ENCODE peak calls at places on chromosomes 2 and 18, in nine cellular contexts. A is mammary epithelial cell; Q is thoracic aorta; V is PC-3; M is CD4-positive, alpha-beta memory T cell; D is ovary; L is esophagus squamous epithelium; C is GM23248; F is pancreas. Y is an unnamed sample. For H3K4me1, the result is how much of the 10 kb centered on the place peaks cover.

GRCh38 chr2:1601471-1602358 is 142.6 kb downstream of the PXDN start:
- DNase-seq in C (no peak), A (no peak), L (no peak), F (no peak), V (no peak), D (peak), M (no peak), Q (no peak), Y (peak)

GRCh38 chr2:152573168-152573567 is 144.1 kb downstream of the PRPF40A start:
- DNase-seq in A (peak), D (no peak), V (peak), Q (no peak), F (peak), L (no peak), M (no peak), C (peak), Y (no peak)

GRCh38 chr18:62979172-62979571 is 263.8 kb downstream of the PHLPP1 start:
- DNase-seq in M (no peak), F (no peak), V (peak), L (no peak), D (peak), C (peak), A (peak), Q (no peak), Y (no peak)

GRCh38 chr18:35038029-35038428 is 3.2 kb upstream of the MAPRE2 start:
- DNase-seq in Q (no peak), L (no peak), M (no peak), A (no peak), C (no peak), D (no peak), F (no peak), V (no peak), Y (no peak)

GRCh38 chr2:111149882-111150455 is 29.3 kb downstream of the BCL2L11 start:
- DNase-seq in V (peak), D (no peak), Q (no peak), A (no peak), M (no peak), L (no peak), C (no peak), F (no peak), Y (no peak)

GRCh38 chr2:162017233-162017632 is 56.8 kb downstream of the DPP4 start:
- DNase-seq in V (no peak), A (no peak), L (no peak), F (no peak), C (no peak), Q (no peak), D (no peak), M (no peak), Y (no peak)

GRCh38 chr2:118013221-118013723 is 598 bp downstream of the CCDC93 start:
- DNase-seq in V (peak), A (peak), F (peak), D (peak), Q (no peak), L (no peak), M (peak), C (peak), Y (peak)

GRCh38 chr2:157769866-157770265 is 106.3 kb downstream of the ACVR1 start:
- DNase-seq in M (no peak), V (no peak), Q (no peak), F (no peak), D (no peak), A (no peak), C (peak), L (no peak), Y (no peak)

GRCh38 chr2:26068602-26069298 is 34.9 kb downstream of the RAB10 start:
- DNase-seq in Q (no peak), V (peak), F (no peak), M (peak), C (peak), L (no peak), D (no peak), A (peak), Y (no peak)

GRCh38 chr2:239876241-239876947 is 148.7 kb downstream of the NDUFA10 start:
- DNase-seq in A (no peak), F (no peak), L (no peak), M (no peak), D (no peak), V (no peak), C (no peak), Q (no peak), Y (no peak)

GRCh38 chr2:100425573-100426383 is 8.3 kb upstream of the CHST10 start:
- DNase-seq in L (no peak), A (no peak), V (no peak), M (no peak), F (no peak), D (no peak), C (no peak), Q (no peak), Y (no peak)

GRCh38 chr2:95023222-95023597 is 2.3 kb upstream of the MAL start:
- DNase-seq in M (peak), L (no peak), F (no peak), C (no peak), Q (no peak), V (peak), A (peak), D (no peak), Y (no peak)

GRCh38 chr2:121075006-121075545 is 209.9 kb downstream of the TFCP2L1 start:
- DNase-seq in D (peak), M (no peak), A (peak), L (no peak), V (peak), Q (no peak), C (peak), F (no peak), Y (no peak)

GRCh38 chr18:26503382-26503781 is 45.0 kb downstream of the KCTD1 start:
- DNase-seq in Q (no peak), M (no peak), C (no peak), L (no peak), A (peak), V (no peak), D (no peak), F (no peak), Y (no peak)

GRCh38 chr2:201883970-201884369 is 77.6 kb downstream of the CDK15 start:
- DNase-seq in A (no peak), V (no peak), F (no peak), D (no peak), M (no peak), L (no peak), Q (no peak), C (no peak), Y (no peak)

GRCh38 chr18:72375628-72376027 is 168.5 kb downstream of the CBLN2 start:
- DNase-seq in L (no peak), F (no peak), V (peak), A (no peak), D (no peak), Q (no peak), C (no peak), M (no peak), Y (no peak)

GRCh38 chr18:55114856-55115255 is 155.6 kb upstream of the CCDC68 start:
- DNase-seq in F (no peak), Q (no peak), L (no peak), C (no peak), V (no peak), M (no peak), A (no peak), D (no peak), Y (no peak)

DNA sequence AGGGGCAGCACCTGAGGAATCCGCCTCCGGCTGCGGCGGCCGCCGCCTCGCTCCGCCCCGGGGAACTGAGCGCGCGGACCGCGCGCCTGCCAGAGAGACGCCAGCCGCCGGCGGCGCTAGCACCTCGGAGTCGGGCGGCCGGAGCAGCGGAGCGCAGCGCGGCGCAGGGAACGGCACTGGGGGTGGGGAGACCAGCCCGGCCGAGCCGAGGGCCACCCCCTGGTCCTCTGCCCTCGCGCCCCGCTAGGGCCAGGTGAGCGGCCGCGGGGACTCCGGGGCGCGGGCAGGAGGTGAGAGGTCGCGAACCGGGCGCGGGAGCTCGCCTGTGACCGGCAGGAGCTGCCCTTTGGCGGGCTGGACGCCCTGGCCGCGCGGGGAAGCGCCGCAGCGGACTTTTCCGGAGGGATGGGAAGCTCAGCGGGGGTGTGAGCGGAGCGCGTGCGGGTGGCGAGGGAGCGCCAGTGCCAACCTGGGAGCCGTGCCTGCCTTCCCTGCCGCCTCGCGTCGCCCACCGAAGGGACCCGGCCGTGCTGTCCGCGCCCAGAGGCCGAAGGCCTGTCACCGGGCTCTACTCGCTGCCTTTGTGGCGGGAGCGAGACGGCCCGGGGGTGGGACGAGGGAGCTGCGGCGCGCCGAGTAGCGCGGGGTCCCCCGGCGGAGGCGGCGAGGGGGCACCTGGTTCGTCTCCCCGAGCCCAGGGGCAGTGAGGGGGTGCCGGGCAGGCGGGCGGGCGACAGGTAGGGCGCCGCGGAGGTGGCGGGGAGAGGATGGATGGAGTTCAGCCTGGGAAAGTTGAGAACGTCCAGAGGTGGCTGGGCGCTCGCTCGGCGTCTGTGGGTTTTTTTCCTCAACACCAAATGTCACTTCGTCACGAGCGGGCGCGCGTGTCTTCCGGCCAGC is at the start of gene GREB1L:
- DNase-seq in M (no peak), L (no peak), F (peak), Q (no peak), V (peak), A (peak), D (peak), C (peak), Y (no peak)
- H3K4me1 ChIP-seq in M (under half), L (under half), F (under half), Q (under half), V (under half), A (under half), D (under half), C (under half), Y (under half)

GRCh38 chr18:75220786-75221355 is 10.3 kb downstream of the TSHZ1 start:
- DNase-seq in D (no peak), Q (no peak), L (no peak), V (no peak), A (no peak), C (no peak), F (no peak), M (no peak), Y (no peak)
- H3K4me1 ChIP-seq in D (under half), Q (under half), L (half or more), V (under half), A (under half), C (under half), F (under half), M (under half), Y (under half)

DNA sequence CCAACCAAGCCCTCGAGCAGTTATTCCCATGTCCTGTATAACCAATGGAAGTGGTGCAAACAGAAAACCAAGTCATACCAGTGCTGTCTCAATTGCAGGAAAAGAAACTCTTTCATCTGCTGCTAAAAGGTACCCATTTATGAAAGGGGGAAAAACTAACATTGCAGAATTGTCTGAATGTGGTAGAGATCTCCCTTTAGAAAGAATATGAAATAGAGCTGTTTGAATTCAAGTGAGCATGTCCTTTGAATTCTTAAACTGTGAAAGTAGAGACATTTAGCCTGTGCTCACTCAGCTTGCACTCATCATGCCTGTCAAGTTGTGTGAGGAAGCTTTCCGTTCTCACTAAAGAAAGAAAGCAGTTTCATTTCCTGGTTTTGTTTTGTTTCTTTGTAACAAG is 87.3 kb downstream of the EML4 start:
- DNase-seq in L (no peak), C (no peak), V (no peak), M (no peak), Q (no peak), D (no peak), F (no peak), A (no peak), Y (no peak)
- H3K4me1 ChIP-seq in L (under half), C (under half), V (under half), M (half or more), Q (under half), D (under half), F (under half), A (under half), Y (under half)

GRCh38 chr2:40127147-40127546 is 324.7 kb downstream of the SLC8A1 start:
- DNase-seq in V (no peak), A (no peak), D (no peak), Q (no peak), M (no peak), L (no peak), F (no peak), C (no peak), Y (no peak)
- H3K4me1 ChIP-seq in V (under half), A (under half), D (under half), Q (half or more), M (under half), L (under half), F (under half), C (half or more), Y (under half)

DNA sequence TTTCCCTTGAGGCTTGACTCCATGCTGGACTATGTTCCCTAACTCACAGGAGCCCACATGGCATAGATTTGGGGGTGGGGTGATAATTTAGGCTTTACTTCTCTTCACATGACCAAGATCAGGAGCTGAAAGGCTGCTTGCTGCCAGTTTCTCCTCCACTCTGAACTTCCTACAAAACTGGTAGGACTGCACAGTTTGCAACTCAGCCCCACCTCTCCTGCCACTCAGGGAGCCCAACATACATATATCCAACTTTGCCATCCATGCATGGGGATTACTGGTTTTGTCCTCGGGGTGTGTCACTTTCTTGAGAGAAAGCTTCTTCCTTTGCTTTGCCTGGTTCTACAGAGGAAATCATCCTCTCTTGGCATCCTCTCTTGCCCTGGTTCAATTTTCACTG is 14.1 kb downstream of the INO80D start:
- DNase-seq in Q (no peak), V (no peak), L (no peak), A (no peak), M (no peak), D (no peak), F (no peak), C (no peak), Y (no peak)
- H3K4me1 ChIP-seq in Q (under half), V (under half), L (under half), A (under half), M (under half), D (under half), F (under half), C (under half), Y (under half)

GRCh38 chr2:66481100-66481549 is 46.2 kb downstream of the MEIS1 start:
- DNase-seq in F (no peak), M (no peak), C (peak), D (no peak), L (no peak), V (no peak), A (no peak), Q (no peak), Y (no peak)
- H3K4me1 ChIP-seq in F (under half), M (under half), C (under half), D (under half), L (under half), V (under half), A (under half), Q (half or more), Y (under half)

GRCh38 chr18:57003342-57003741 is 143.5 kb upstream of the BOD1L2 start:
- DNase-seq in L (no peak), D (no peak), V (no peak), A (no peak), M (no peak), C (peak), F (no peak), Q (no peak), Y (no peak)
- H3K4me1 ChIP-seq in L (under half), D (under half), V (under half), A (under half), M (under half), C (under half), F (under half), Q (under half), Y (under half)

GRCh38 chr2:62293151-62293489 is 97.2 kb downstream of the B3GNT2 start:
- DNase-seq in V (no peak), D (no peak), Q (no peak), A (no peak), C (no peak), M (no peak), L (no peak), F (no peak), Y (no peak)
- H3K4me1 ChIP-seq in V (under half), D (under half), Q (under half), A (under half), C (under half), M (under half), L (under half), F (under half), Y (under half)

DNA sequence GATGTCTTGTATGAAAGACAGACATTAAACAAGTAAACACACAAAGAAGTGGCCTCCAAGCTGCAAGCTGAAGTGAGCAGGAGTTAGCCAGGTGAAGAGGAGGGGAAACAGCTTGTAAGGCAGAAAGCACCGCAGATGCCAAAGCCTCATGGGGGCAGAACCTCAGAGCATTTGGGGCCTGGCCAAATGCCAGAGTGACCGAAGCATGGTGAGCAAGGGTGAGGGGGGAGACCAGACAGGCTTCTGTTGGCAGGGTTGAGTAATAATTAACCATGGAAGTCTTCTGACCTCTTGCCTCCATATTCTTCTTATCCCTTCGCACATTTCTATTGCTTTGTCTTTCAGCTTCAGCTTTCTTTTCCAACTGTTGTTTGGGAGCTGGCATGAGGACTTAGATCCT is 5.6 kb downstream of the QPCT start:
- DNase-seq in D (no peak), V (peak), F (peak), M (no peak), A (no peak), L (no peak), C (no peak), Q (no peak), Y (no peak)
- H3K4me1 ChIP-seq in D (under half), V (under half), F (under half), M (under half), A (under half), L (under half), C (under half), Q (under half), Y (under half)